ENCODE peak calls at places on chromosomes 7 and 10, in seven cellular contexts. J is upper lobe of right lung, M is AG04450, G is left ventricle myocardium inferior, S is A673, B is astrocyte of the spinal cord, T is PC-3. D is an unnamed sample.
A peak's percentile ranks its signal among the peaks of the same experiment; 100 is the strongest.

GRCh38 chr7:25358831-25359350 is 130.6 kb upstream of the NPVF start:
- DNase-seq in J (no peak), M (no peak), G (no peak), S (no peak), B (no peak), T (no peak), D (no peak)

GRCh38 chr10:77673086-77673485 is 35.5 kb upstream of the KCNMA1 start:
- DNase-seq in J (no peak), M (no peak), G (no peak), S (no peak), B (peak; percentile 7), T (peak; percentile 81), D (no peak)

GRCh38 chr7:38934536-38934935 is 25.5 kb upstream of the VPS41 start:
- DNase-seq in J (no peak), M (no peak), G (no peak), S (no peak), B (no peak), T (peak; percentile 44), D (no peak)

GRCh38 chr10:50312464-50313437 is 61.4 kb upstream of the ASAH2 start:
- DNase-seq in J (no peak), M (no peak), G (no peak), S (no peak), B (peak; percentile 75), T (peak; percentile 96), D (no peak)

GRCh38 chr10:22712246-22712958 is 2.0 kb downstream of the PIP4K2A start:
- DNase-seq in J (no peak), M (no peak), G (no peak), S (no peak), B (peak; percentile 69), T (peak; percentile 14), D (no peak)

GRCh38 chr10:66218981-66219587 is 706.8 kb upstream of the LRRTM3 start:
- DNase-seq in J (no peak), M (no peak), G (no peak), S (no peak), B (no peak), T (peak; percentile 56), D (no peak)

GRCh38 chr10:108957681-108958080 is 965.6 kb downstream of the XPNPEP1 start:
- DNase-seq in J (no peak), M (no peak), G (no peak), S (no peak), B (no peak), T (peak; percentile 22), D (no peak)

GRCh38 chr10:93680414-93681047 is 21.9 kb downstream of the FRA10AC1 start:
- DNase-seq in J (no peak), M (no peak), G (no peak), S (peak; percentile 56), B (peak; percentile 52), T (peak; percentile 78), D (no peak)

GRCh38 chr10:22630229-22631174 is 83.9 kb downstream of the PIP4K2A start:
- DNase-seq in J (no peak), M (no peak), G (no peak), S (peak; percentile 65), B (peak; percentile 44), T (no peak), D (no peak)

GRCh38 chr10:43863270-43863669 is 214.6 kb upstream of the ZNF32 start:
- DNase-seq in J (no peak), M (no peak), G (no peak), S (no peak), B (no peak), T (no peak), D (no peak)

GRCh38 chr10:133335238-133336122 is 1.2 kb downstream of the CALY start:
- DNase-seq in J (peak; percentile 76), M (no peak), G (peak; percentile 54), S (peak; percentile 79), B (peak; percentile 55), T (peak; percentile 8), D (peak; percentile 54)

GRCh38 chr10:62394556-62395018 is 20.4 kb downstream of the ZNF365 start:
- DNase-seq in J (no peak), M (no peak), G (no peak), S (no peak), B (no peak), T (peak; percentile 52), D (no peak)

GRCh38 chr7:78148166-78148894 is 349.8 kb downstream of the PHTF2 start:
- DNase-seq in J (no peak), M (no peak), G (no peak), S (no peak), B (no peak), T (no peak), D (no peak)

GRCh38 chr7:112554591-112554990 is 73.8 kb downstream of the LSMEM1 start:
- DNase-seq in J (no peak), M (no peak), G (no peak), S (no peak), B (no peak), T (no peak), D (no peak)

GRCh38 chr7:152733286-152733934 is 26.1 kb upstream of the ACTR3B start:
- DNase-seq in J (no peak), M (no peak), G (no peak), S (no peak), B (no peak), T (no peak), D (no peak)

GRCh38 chr7:47809387-47809786 is 138.9 kb downstream of the PKD1L1 start:
- DNase-seq in J (peak; percentile 1), M (no peak), G (no peak), S (no peak), B (no peak), T (no peak), D (no peak)

GRCh38 chr7:47806701-47807103 is 141.6 kb downstream of the PKD1L1 start:
- DNase-seq in J (peak; percentile 70), M (no peak), G (peak; percentile 60), S (no peak), B (no peak), T (no peak), D (no peak)

GRCh38 chr7:47808321-47808720 is 139.9 kb downstream of the PKD1L1 start:
- DNase-seq in J (no peak), M (no peak), G (no peak), S (no peak), B (no peak), T (no peak), D (no peak)

GRCh38 chr7:47807126-47807525 is 141.1 kb downstream of the PKD1L1 start:
- DNase-seq in J (no peak), M (no peak), G (no peak), S (no peak), B (no peak), T (no peak), D (no peak)

GRCh38 chr7:47807756-47808155 is 140.5 kb downstream of the PKD1L1 start:
- DNase-seq in J (no peak), M (no peak), G (no peak), S (peak; percentile 19), B (no peak), T (no peak), D (no peak)
- TF ChIP-seq CTCF in J (peak; percentile 6), M (no peak), G (no peak), S (peak; percentile 33), B (no peak), T (no peak), D (no peak)

GRCh38 chr7:139825666-139826290 is 3.3 kb upstream of the TBXAS1 start:
- DNase-seq in J (no peak), M (peak; percentile 7), G (no peak), S (no peak), B (peak; percentile 65), T (peak; percentile 52), D (no peak)

GRCh38 chr7:139828880-139829653 is at the start of gene TBXAS1:
- DNase-seq in J (peak; percentile 70), M (no peak), G (no peak), S (no peak), B (no peak), T (peak; percentile 65), D (no peak)

GRCh38 chr7:139829654-139830130 is 628 bp downstream of the TBXAS1 start:
- DNase-seq in J (no peak), M (no peak), G (no peak), S (peak; percentile 6), B (peak; percentile 44), T (no peak), D (no peak)

GRCh38 chr7:139828446-139828845 is 618 bp upstream of the TBXAS1 start:
- DNase-seq in J (no peak), M (no peak), G (no peak), S (no peak), B (no peak), T (no peak), D (no peak)

GRCh38 chr7:139827042-139827441 is 2.0 kb upstream of the TBXAS1 start:
- DNase-seq in J (no peak), M (no peak), G (no peak), S (no peak), B (no peak), T (peak; percentile 19), D (no peak)
- TF ChIP-seq CTCF in J (no peak), M (no peak), G (no peak), S (no peak), B (no peak), T (no peak), D (no peak)

DNA sequence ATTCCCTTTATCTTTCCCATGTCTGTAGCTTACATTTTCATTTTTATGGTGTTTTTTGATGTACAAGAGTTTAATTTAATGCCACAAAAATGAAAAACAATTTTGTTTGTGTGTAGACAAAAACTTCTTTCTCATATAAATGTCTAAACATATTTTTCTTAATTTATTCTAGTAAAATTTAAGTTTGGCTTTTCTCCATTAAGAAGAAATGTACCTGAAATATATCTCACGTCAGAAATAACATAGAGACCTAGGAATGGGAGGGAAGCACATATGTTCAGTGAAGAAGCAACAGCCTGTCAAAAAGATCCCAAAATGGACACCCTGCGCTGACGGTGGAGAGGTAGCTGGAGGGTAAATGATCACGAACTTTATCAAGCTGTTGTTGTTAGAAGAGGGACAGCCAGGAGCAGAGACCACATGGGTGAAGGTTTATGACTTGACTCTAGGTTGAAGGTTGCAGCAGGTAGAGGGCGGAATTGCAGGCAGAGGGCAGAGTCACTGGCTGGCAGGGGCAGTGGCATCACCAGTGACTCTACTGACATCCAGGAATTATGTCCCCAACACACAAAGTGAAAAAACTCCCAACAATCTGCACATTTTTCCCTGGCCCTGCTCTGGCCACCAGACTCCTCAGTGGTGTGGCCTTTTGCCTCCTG is 225.9 kb upstream of the PRSS58 start:
- DNase-seq in J (no peak), M (no peak), G (no peak), S (no peak), B (no peak), T (no peak), D (no peak)
- TF ChIP-seq CTCF in J (no peak), M (no peak), G (no peak), S (peak; percentile 28), B (no peak), T (peak; percentile 14), D (no peak)

DNA sequence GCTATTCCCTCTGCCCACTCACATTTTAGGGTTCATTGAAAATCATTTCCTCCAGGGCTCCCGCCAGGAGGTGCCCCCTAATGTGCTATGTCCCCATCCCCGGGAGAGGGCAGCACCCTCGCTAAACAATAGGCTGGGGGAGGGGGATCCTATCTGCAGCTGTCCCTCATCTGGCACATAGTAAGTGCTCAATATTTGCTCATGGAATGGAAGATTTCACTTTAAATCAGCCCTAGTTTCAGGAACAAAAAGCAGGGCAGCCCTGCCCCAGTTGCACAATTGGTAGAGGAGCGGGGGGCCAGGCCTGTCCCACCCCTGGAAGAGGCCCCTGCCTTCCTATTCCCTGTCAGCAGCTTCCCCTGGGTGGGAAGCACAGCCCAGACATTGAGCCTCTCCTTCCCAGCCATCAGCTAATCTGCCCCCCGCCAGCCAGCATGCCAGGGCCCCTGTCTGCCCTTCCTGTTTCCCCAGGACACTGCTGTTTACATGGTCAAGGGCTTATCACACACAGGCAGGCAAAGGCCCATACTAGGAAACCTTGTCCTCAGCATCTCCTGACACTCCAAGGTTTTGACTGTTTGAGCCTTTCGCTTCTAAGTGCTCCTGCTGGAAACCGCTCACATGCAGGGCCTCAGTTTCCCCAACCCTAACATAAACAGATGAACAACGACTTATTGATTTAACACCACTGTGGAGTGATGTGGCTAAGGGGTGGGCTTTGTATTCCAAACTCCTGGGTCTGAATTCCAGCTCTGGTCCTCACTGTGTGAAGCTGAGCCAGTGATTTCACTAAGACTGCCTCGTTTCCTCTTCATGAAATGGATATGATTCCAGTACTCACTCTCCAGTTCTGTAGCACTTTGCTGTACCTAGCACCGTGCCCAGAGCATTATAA is 130.7 kb upstream of the ZMIZ1 start:
- DNase-seq in J (peak; percentile 63), M (no peak), G (no peak), S (peak; percentile 35), B (no peak), T (peak; percentile 49), D (no peak)
- TF ChIP-seq CTCF in J (peak; percentile 32), M (no peak), G (no peak), S (peak; percentile 29), B (no peak), T (peak; percentile 70), D (no peak)